ENCODE peak calls at places on chromosomes 3 and 15, in four cellular contexts. Y, R, W and G are unnamed samples. For H3K4me1, the result is how much of the 10 kb centered on the place peaks cover.

GRCh38 chr15:89496155-89497098 is at the start of gene RHCG:
- DNase-seq in Y (no peak), R (peak), W (no peak), G (peak)

GRCh38 chr15:61906961-61907752 is 153.1 kb downstream of the VPS13C start:
- DNase-seq in Y (no peak), R (peak), W (no peak), G (no peak)

GRCh38 chr3:8778475-8778874 is 9.1 kb upstream of the OXTR start:
- DNase-seq in Y (no peak), R (peak), W (no peak), G (no peak)

GRCh38 chr3:194382196-194382891 is 12.8 kb upstream of the LRRC15 start:
- DNase-seq in Y (no peak), R (no peak), W (no peak), G (no peak)

GRCh38 chr3:117873236-117873635 is 1161.4 kb downstream of the IGSF11 start:
- DNase-seq in Y (no peak), R (peak), W (no peak), G (no peak)

GRCh38 chr15:58951388-58952060 is 18.0 kb upstream of the SLTM start:
- DNase-seq in Y (no peak), R (peak), W (no peak), G (no peak)

GRCh38 chr3:33113772-33114621 is at the start of gene CRTAP:
- DNase-seq in Y (peak), R (peak), W (peak), G (peak)

GRCh38 chr3:65729553-65729952 is 309.2 kb downstream of the MAGI1 start:
- DNase-seq in Y (no peak), R (peak), W (no peak), G (no peak)

GRCh38 chr15:67481680-67482079 is 39.3 kb upstream of the C15orf61 start:
- DNase-seq in Y (no peak), R (no peak), W (no peak), G (no peak)

GRCh38 chr3:158718490-158719170 is 13.6 kb downstream of the RARRES1 start:
- DNase-seq in Y (no peak), R (peak), W (no peak), G (no peak)

GRCh38 chr3:36988336-36988735 is 4.6 kb downstream of the EPM2AIP1 start:
- DNase-seq in Y (no peak), R (no peak), W (no peak), G (no peak)

GRCh38 chr15:42072141-42072685 is 22.1 kb downstream of the PLA2G4D start:
- DNase-seq in Y (no peak), R (no peak), W (no peak), G (no peak)

GRCh38 chr3:129961142-129961541 is 13.4 kb upstream of the TRH start:
- DNase-seq in Y (no peak), R (no peak), W (no peak), G (no peak)

GRCh38 chr15:62606376-62607164 is 436.0 kb upstream of the TPM1 start:
- DNase-seq in Y (no peak), R (peak), W (no peak), G (no peak)

GRCh38 chr3:15399970-15400369 is 27.4 kb downstream of the METTL6 start:
- DNase-seq in Y (no peak), R (no peak), W (no peak), G (no peak)

GRCh38 chr15:63999177-63999576 is 47.1 kb downstream of the DAPK2 start:
- DNase-seq in Y (no peak), R (no peak), W (no peak), G (no peak)
- H3K4me1 ChIP-seq in Y (under half), R (under half), W (half or more), G (under half)

GRCh38 chr3:52892625-52893311 is 4.6 kb downstream of the STIMATE start:
- DNase-seq in Y (no peak), R (no peak), W (no peak), G (no peak)
- H3K27ac ChIP-seq in Y (peak), R (no peak), W (peak), G (peak)

GRCh38 chr15:57061281-57061680 is 142.8 kb downstream of the TCF12 start:
- DNase-seq in Y (no peak), R (no peak), W (no peak), G (no peak)

GRCh38 chr15:57064033-57064432 is 145.6 kb downstream of the TCF12 start:
- DNase-seq in Y (no peak), R (peak), W (no peak), G (no peak)

GRCh38 chr15:57057134-57057930 is 138.9 kb downstream of the TCF12 start:
- DNase-seq in Y (no peak), R (no peak), W (no peak), G (no peak)

GRCh38 chr15:57061696-57062095 is 143.3 kb downstream of the TCF12 start:
- DNase-seq in Y (no peak), R (peak), W (no peak), G (no peak)

GRCh38 chr15:57060799-57061198 is 142.4 kb downstream of the TCF12 start:
- DNase-seq in Y (no peak), R (peak), W (no peak), G (no peak)
- H3K4me1 ChIP-seq in Y (under half), R (under half), W (under half), G (under half)

GRCh38 chr3:69328903-69329302 is 57.0 kb downstream of the FRMD4B start:
- DNase-seq in Y (no peak), R (no peak), W (no peak), G (no peak)
- H3K27ac ChIP-seq in Y (no peak), R (no peak), W (peak), G (peak)

GRCh38 chr15:70242962-70243685 is 145.4 kb upstream of the TLE3 start:
- DNase-seq in Y (no peak), R (no peak), W (no peak), G (no peak)

GRCh38 chr15:70244978-70245542 is 147.3 kb upstream of the TLE3 start:
- DNase-seq in Y (no peak), R (no peak), W (no peak), G (no peak)

GRCh38 chr15:70241561-70242320 is 144.0 kb upstream of the TLE3 start:
- DNase-seq in Y (no peak), R (no peak), W (no peak), G (no peak)

GRCh38 chr15:70245932-70246622 is 148.4 kb upstream of the TLE3 start:
- DNase-seq in Y (peak), R (peak), W (peak), G (no peak)

DNA sequence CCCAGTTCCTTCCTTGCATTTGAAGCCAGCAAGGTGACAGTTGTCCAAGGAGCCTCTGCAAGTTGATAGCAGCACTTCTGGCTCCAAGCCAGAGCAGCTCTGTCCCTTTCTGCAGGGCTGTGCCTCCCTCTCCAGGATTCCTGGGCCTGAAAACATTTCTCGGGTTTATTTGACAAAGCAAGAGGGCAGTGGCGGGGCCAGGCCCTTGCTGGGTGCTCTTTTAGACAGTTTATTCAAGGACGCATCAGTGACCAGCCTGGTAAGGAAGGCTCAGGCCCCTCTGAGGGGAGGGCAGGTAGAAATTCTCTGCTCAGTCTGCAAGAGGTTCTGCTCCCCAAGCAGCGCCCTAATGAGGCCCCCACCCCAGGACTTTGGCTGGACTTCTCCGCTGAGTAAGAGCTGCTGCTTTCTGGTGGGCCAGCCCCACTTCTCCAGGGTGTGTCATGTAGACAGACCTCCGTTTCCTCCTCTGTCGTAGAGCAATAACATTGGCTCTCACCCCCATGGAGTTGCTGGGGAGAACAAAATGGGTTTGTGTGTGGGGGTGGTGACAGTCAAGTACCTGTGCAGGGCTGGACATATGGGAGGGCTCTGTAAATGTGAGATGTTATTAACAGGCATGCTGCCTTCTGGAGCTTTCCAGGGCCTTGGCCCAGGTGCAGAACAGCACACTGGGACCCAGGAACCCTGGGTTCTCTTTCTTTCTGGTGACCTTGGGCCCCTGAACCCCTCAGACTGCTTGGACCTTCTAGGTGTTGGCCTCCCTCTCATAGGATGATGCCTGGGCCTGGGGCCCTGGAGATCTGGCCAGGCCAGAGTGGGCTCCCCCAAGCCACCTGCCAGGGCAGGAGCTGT is 146.2 kb upstream of the TLE3 start:
- DNase-seq in Y (no peak), R (no peak), W (no peak), G (no peak)
- H3K4me1 ChIP-seq in Y (under half), R (under half), W (under half), G (under half)

GRCh38 chr15:98799991-98800390 is 151.7 kb downstream of the IGF1R start:
- DNase-seq in Y (no peak), R (no peak), W (no peak), G (no peak)
- H3K27ac ChIP-seq in Y (peak), R (no peak), W (peak), G (peak)